ENCODE peak calls at places on chromosomes 11 and 22, in ten cellular contexts. One of them, this sample, is unnamed.

GRCh38 chr11:65895482-65895981 is 4.7 kb downstream of the FOSL1 start:
- DNase-seq in HCT116: no peak
- DNase-seq in AG04450: no peak
- DNase-seq in AG04449: no peak
- DNase-seq in lower lobe of right lung: peak
- DNase-seq in mammary epithelial cell: no peak
- DNase-seq in cardiac muscle cell: no peak
- DNase-seq in colonic mucosa: no peak
- DNase-seq in AG10803: no peak
- DNase-seq in CD8-positive, alpha-beta T cell: no peak
- DNase-seq in this sample: no peak

GRCh38 chr11:123408619-123409455 is 21.2 kb upstream of the GRAMD1B start:
- DNase-seq in HCT116: no peak
- DNase-seq in AG04450: no peak
- DNase-seq in AG04449: no peak
- DNase-seq in lower lobe of right lung: no peak
- DNase-seq in mammary epithelial cell: no peak
- DNase-seq in cardiac muscle cell: no peak
- DNase-seq in colonic mucosa: no peak
- DNase-seq in AG10803: no peak
- DNase-seq in CD8-positive, alpha-beta T cell: no peak
- DNase-seq in this sample: no peak

GRCh38 chr11:75334976-75335375 is 16.5 kb downstream of the ARRB1 start:
- DNase-seq in HCT116: no peak
- DNase-seq in AG04450: no peak
- DNase-seq in AG04449: no peak
- DNase-seq in lower lobe of right lung: no peak
- DNase-seq in mammary epithelial cell: no peak
- DNase-seq in cardiac muscle cell: no peak
- DNase-seq in colonic mucosa: no peak
- DNase-seq in AG10803: no peak
- DNase-seq in CD8-positive, alpha-beta T cell: no peak
- DNase-seq in this sample: no peak

GRCh38 chr11:14620027-14620511 is 23.5 kb upstream of the PDE3B start:
- DNase-seq in HCT116: no peak
- DNase-seq in AG04450: no peak
- DNase-seq in AG04449: no peak
- DNase-seq in lower lobe of right lung: no peak
- DNase-seq in mammary epithelial cell: no peak
- DNase-seq in cardiac muscle cell: no peak
- DNase-seq in colonic mucosa: peak
- DNase-seq in AG10803: no peak
- DNase-seq in CD8-positive, alpha-beta T cell: no peak
- DNase-seq in this sample: peak

GRCh38 chr22:45911601-45912271 is 65.2 kb downstream of the WNT7B start:
- DNase-seq in HCT116: no peak
- DNase-seq in AG04450: no peak
- DNase-seq in AG04449: no peak
- DNase-seq in lower lobe of right lung: peak
- DNase-seq in mammary epithelial cell: peak
- DNase-seq in cardiac muscle cell: no peak
- DNase-seq in colonic mucosa: no peak
- DNase-seq in AG10803: peak
- DNase-seq in CD8-positive, alpha-beta T cell: no peak
- DNase-seq in this sample: no peak

GRCh38 chr22:24178021-24178431 is 3.3 kb upstream of the SUSD2 start:
- DNase-seq in HCT116: no peak
- DNase-seq in AG04450: no peak
- DNase-seq in AG04449: no peak
- DNase-seq in lower lobe of right lung: no peak
- DNase-seq in mammary epithelial cell: no peak
- DNase-seq in cardiac muscle cell: no peak
- DNase-seq in colonic mucosa: no peak
- DNase-seq in AG10803: no peak
- DNase-seq in CD8-positive, alpha-beta T cell: no peak
- DNase-seq in this sample: no peak

GRCh38 chr11:46381046-46381835 is at the start of gene MDK:
- DNase-seq in HCT116: no peak
- DNase-seq in AG04450: no peak
- DNase-seq in AG04449: no peak
- DNase-seq in lower lobe of right lung: peak
- DNase-seq in mammary epithelial cell: no peak
- DNase-seq in cardiac muscle cell: peak
- DNase-seq in colonic mucosa: peak
- DNase-seq in AG10803: no peak
- DNase-seq in CD8-positive, alpha-beta T cell: no peak
- DNase-seq in this sample: no peak

GRCh38 chr11:11742486-11742885 is 99.3 kb upstream of the USP47 start:
- DNase-seq in HCT116: no peak
- DNase-seq in AG04450: no peak
- DNase-seq in AG04449: no peak
- DNase-seq in lower lobe of right lung: no peak
- DNase-seq in mammary epithelial cell: no peak
- DNase-seq in cardiac muscle cell: no peak
- DNase-seq in colonic mucosa: no peak
- DNase-seq in AG10803: no peak
- DNase-seq in CD8-positive, alpha-beta T cell: no peak
- DNase-seq in this sample: no peak

GRCh38 chr22:24417200-24417599 is 10.2 kb upstream of the ADORA2A start:
- DNase-seq in HCT116: no peak
- DNase-seq in AG04450: no peak
- DNase-seq in AG04449: no peak
- DNase-seq in lower lobe of right lung: peak
- DNase-seq in mammary epithelial cell: no peak
- DNase-seq in cardiac muscle cell: no peak
- DNase-seq in colonic mucosa: no peak
- DNase-seq in AG10803: no peak
- DNase-seq in CD8-positive, alpha-beta T cell: no peak
- DNase-seq in this sample: no peak

GRCh38 chr22:45757068-45757467 is 85.4 kb downstream of the ATXN10 start:
- DNase-seq in HCT116: no peak
- DNase-seq in AG04450: no peak
- DNase-seq in AG04449: no peak
- DNase-seq in lower lobe of right lung: no peak
- DNase-seq in mammary epithelial cell: no peak
- DNase-seq in cardiac muscle cell: peak
- DNase-seq in colonic mucosa: no peak
- DNase-seq in AG10803: peak
- DNase-seq in CD8-positive, alpha-beta T cell: no peak
- DNase-seq in this sample: no peak

GRCh38 chr22:19176175-19176630 is 2.3 kb downstream of the SLC25A1 start:
- DNase-seq in HCT116: no peak
- DNase-seq in AG04450: no peak
- DNase-seq in AG04449: no peak
- DNase-seq in lower lobe of right lung: no peak
- DNase-seq in mammary epithelial cell: no peak
- DNase-seq in cardiac muscle cell: no peak
- DNase-seq in colonic mucosa: no peak
- DNase-seq in AG10803: no peak
- DNase-seq in CD8-positive, alpha-beta T cell: no peak
- DNase-seq in this sample: no peak

GRCh38 chr11:126755494-126755893 is 245.1 kb downstream of the KIRREL3 start:
- DNase-seq in HCT116: no peak
- DNase-seq in AG04450: no peak
- DNase-seq in AG04449: no peak
- DNase-seq in lower lobe of right lung: no peak
- DNase-seq in mammary epithelial cell: no peak
- DNase-seq in cardiac muscle cell: no peak
- DNase-seq in colonic mucosa: no peak
- DNase-seq in AG10803: no peak
- DNase-seq in CD8-positive, alpha-beta T cell: no peak
- DNase-seq in this sample: no peak

GRCh38 chr11:65366340-65366773 is 11.8 kb downstream of the TIGD3 start:
- DNase-seq in HCT116: peak
- DNase-seq in AG04450: peak
- DNase-seq in AG04449: no peak
- DNase-seq in lower lobe of right lung: no peak
- DNase-seq in mammary epithelial cell: peak
- DNase-seq in cardiac muscle cell: peak
- DNase-seq in colonic mucosa: peak
- DNase-seq in AG10803: peak
- DNase-seq in CD8-positive, alpha-beta T cell: peak
- DNase-seq in this sample: peak

GRCh38 chr11:112644410-112645131 is 316.6 kb upstream of the NCAM1 start:
- DNase-seq in HCT116: no peak
- DNase-seq in AG04450: no peak
- DNase-seq in AG04449: no peak
- DNase-seq in lower lobe of right lung: no peak
- DNase-seq in mammary epithelial cell: no peak
- DNase-seq in cardiac muscle cell: no peak
- DNase-seq in colonic mucosa: no peak
- DNase-seq in AG10803: no peak
- DNase-seq in CD8-positive, alpha-beta T cell: no peak
- DNase-seq in this sample: no peak

GRCh38 chr22:42444060-42444904 is 12.1 kb upstream of the NFAM1 start:
- DNase-seq in HCT116: peak
- DNase-seq in AG04450: peak
- DNase-seq in AG04449: peak
- DNase-seq in lower lobe of right lung: peak
- DNase-seq in mammary epithelial cell: peak
- DNase-seq in cardiac muscle cell: peak
- DNase-seq in colonic mucosa: peak
- DNase-seq in AG10803: peak
- DNase-seq in CD8-positive, alpha-beta T cell: peak
- DNase-seq in this sample: peak
- H3K4me3 ChIP-seq in HCT116: peak
- H3K4me3 ChIP-seq in AG04450: peak
- H3K4me3 ChIP-seq in AG04449: peak
- H3K4me3 ChIP-seq in lower lobe of right lung: peak
- H3K4me3 ChIP-seq in mammary epithelial cell: no peak
- H3K4me3 ChIP-seq in cardiac muscle cell: peak
- H3K4me3 ChIP-seq in colonic mucosa: peak
- H3K4me3 ChIP-seq in AG10803: peak
- H3K4me3 ChIP-seq in CD8-positive, alpha-beta T cell: peak
- H3K4me3 ChIP-seq in this sample: peak

GRCh38 chr22:47067331-47067890 is 305.0 kb downstream of the TBC1D22A start:
- DNase-seq in HCT116: no peak
- DNase-seq in AG04450: no peak
- DNase-seq in AG04449: no peak
- DNase-seq in lower lobe of right lung: no peak
- DNase-seq in mammary epithelial cell: no peak
- DNase-seq in cardiac muscle cell: no peak
- DNase-seq in colonic mucosa: no peak
- DNase-seq in AG10803: no peak
- DNase-seq in CD8-positive, alpha-beta T cell: no peak
- DNase-seq in this sample: no peak
- H3K4me3 ChIP-seq in HCT116: no peak
- H3K4me3 ChIP-seq in AG04450: no peak
- H3K4me3 ChIP-seq in AG04449: no peak
- H3K4me3 ChIP-seq in lower lobe of right lung: no peak
- H3K4me3 ChIP-seq in mammary epithelial cell: no peak
- H3K4me3 ChIP-seq in cardiac muscle cell: no peak
- H3K4me3 ChIP-seq in colonic mucosa: no peak
- H3K4me3 ChIP-seq in AG10803: no peak
- H3K4me3 ChIP-seq in CD8-positive, alpha-beta T cell: no peak
- H3K4me3 ChIP-seq in this sample: no peak

DNA sequence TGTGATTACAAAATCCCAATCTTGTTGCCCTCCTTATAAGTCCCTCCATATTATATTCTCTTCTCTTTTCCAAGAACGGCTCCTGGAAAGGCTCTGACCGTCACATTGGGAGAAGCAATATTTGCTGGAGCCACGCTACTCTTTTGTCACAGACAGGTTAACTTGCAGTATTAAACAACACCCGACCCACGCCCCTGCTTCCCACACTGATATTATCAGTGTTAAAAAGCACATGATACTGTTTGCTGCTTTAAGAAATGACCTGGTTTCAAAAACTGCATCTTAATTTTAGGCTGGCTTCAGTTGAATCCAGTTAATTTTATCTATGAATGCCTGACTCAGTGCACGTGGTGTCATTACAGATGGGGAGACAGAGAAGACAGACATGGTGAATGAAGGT is 3.1 kb downstream of the FLI1 start:
- DNase-seq in HCT116: no peak
- DNase-seq in AG04450: no peak
- DNase-seq in AG04449: no peak
- DNase-seq in lower lobe of right lung: no peak
- DNase-seq in mammary epithelial cell: no peak
- DNase-seq in cardiac muscle cell: no peak
- DNase-seq in colonic mucosa: no peak
- DNase-seq in AG10803: no peak
- DNase-seq in CD8-positive, alpha-beta T cell: no peak
- DNase-seq in this sample: no peak
- H3K4me3 ChIP-seq in HCT116: no peak
- H3K4me3 ChIP-seq in AG04450: no peak
- H3K4me3 ChIP-seq in AG04449: no peak
- H3K4me3 ChIP-seq in lower lobe of right lung: peak
- H3K4me3 ChIP-seq in mammary epithelial cell: no peak
- H3K4me3 ChIP-seq in cardiac muscle cell: no peak
- H3K4me3 ChIP-seq in colonic mucosa: no peak
- H3K4me3 ChIP-seq in AG10803: no peak
- H3K4me3 ChIP-seq in CD8-positive, alpha-beta T cell: peak
- H3K4me3 ChIP-seq in this sample: no peak

GRCh38 chr11:61083601-61084147 is 18.6 kb upstream of the CD5 start:
- DNase-seq in HCT116: no peak
- DNase-seq in AG04450: no peak
- DNase-seq in AG04449: no peak
- DNase-seq in lower lobe of right lung: no peak
- DNase-seq in mammary epithelial cell: no peak
- DNase-seq in cardiac muscle cell: no peak
- DNase-seq in colonic mucosa: no peak
- DNase-seq in AG10803: no peak
- DNase-seq in CD8-positive, alpha-beta T cell: peak
- DNase-seq in this sample: no peak
- H3K4me3 ChIP-seq in HCT116: no peak
- H3K4me3 ChIP-seq in AG04450: no peak
- H3K4me3 ChIP-seq in AG04449: no peak
- H3K4me3 ChIP-seq in lower lobe of right lung: no peak
- H3K4me3 ChIP-seq in mammary epithelial cell: no peak
- H3K4me3 ChIP-seq in cardiac muscle cell: no peak
- H3K4me3 ChIP-seq in colonic mucosa: no peak
- H3K4me3 ChIP-seq in AG10803: no peak
- H3K4me3 ChIP-seq in CD8-positive, alpha-beta T cell: no peak
- H3K4me3 ChIP-seq in this sample: no peak